ENCODE peak calls at places on chromosomes 6 and 20, in nine cellular contexts. C is vagina, S is transverse colon, V is sigmoid colon, G is GM23338, I is K562, R is suprapubic skin, Z is HCT116, E is endothelial cell of umbilical vein. F is an unnamed sample.

GRCh38 chr20:58810116-58810878 is 40.4 kb downstream of the GNAS-AS1 start:
- DNase-seq in S (no peak), I (no peak), G (no peak), E (no peak), R (no peak), V (no peak), Z (peak; percentile 1), C (no peak), F (no peak)

GRCh38 chr20:10761786-10762185 is 88.0 kb upstream of the JAG1 start:
- DNase-seq in R (no peak), E (peak; percentile 76), G (no peak), I (no peak), S (no peak), C (no peak), Z (no peak), V (no peak), F (no peak)

GRCh38 chr6:141321486-141322347 is 811.0 kb upstream of the GJE1 start:
- DNase-seq in C (no peak), S (no peak), I (no peak), Z (no peak), G (no peak), R (no peak), E (no peak), V (no peak), F (no peak)

GRCh38 chr20:32605167-32605656 is 20.1 kb upstream of the NOL4L start:
- DNase-seq in Z (no peak), S (peak; percentile 37), C (no peak), G (peak; percentile 44), V (no peak), I (peak; percentile 32), R (no peak), E (no peak), F (no peak)

GRCh38 chr6:125191916-125192609 is 38.5 kb downstream of the TPD52L1 start:
- DNase-seq in G (peak; percentile 89), Z (peak; percentile 58), S (peak; percentile 69), I (peak; percentile 88), V (peak; percentile 69), R (no peak), E (peak; percentile 73), C (no peak), F (peak; percentile 57)

GRCh38 chr6:9225441-9225871 is 790.1 kb upstream of the SLC35B3 start:
- DNase-seq in E (no peak), C (no peak), G (no peak), Z (no peak), S (no peak), R (no peak), I (no peak), V (no peak), F (no peak)

GRCh38 chr6:109897025-109897424 is 81.1 kb upstream of the GPR6 start:
- DNase-seq in V (no peak), I (no peak), R (no peak), S (no peak), E (no peak), Z (no peak), C (no peak), G (no peak), F (no peak)

GRCh38 chr6:40369028-40369427 is 218.1 kb downstream of the LRFN2 start:
- DNase-seq in R (no peak), G (no peak), I (no peak), E (no peak), S (no peak), Z (no peak), C (no peak), V (no peak), F (no peak)

GRCh38 chr6:19417713-19418112 is 419.5 kb upstream of the ID4 start:
- DNase-seq in Z (peak; percentile 90), I (no peak), V (no peak), C (no peak), E (no peak), S (no peak), G (no peak), R (no peak), F (no peak)

GRCh38 chr6:37056439-37057127 is 51.1 kb downstream of the FGD2 start:
- DNase-seq in E (no peak), Z (peak; percentile 31), C (no peak), R (no peak), I (no peak), S (no peak), G (peak; percentile 64), V (no peak), F (peak; percentile 86)

GRCh38 chr6:84417261-84417660 is 189.8 kb upstream of the CEP162 start:
- DNase-seq in V (no peak), E (no peak), S (no peak), R (no peak), Z (no peak), G (no peak), I (no peak), C (no peak), F (no peak)

GRCh38 chr6:11262231-11262630 is 29.8 kb upstream of the NEDD9 start:
- DNase-seq in V (no peak), R (no peak), E (peak; percentile 18), G (no peak), Z (no peak), I (no peak), S (no peak), C (no peak), F (peak; percentile 57)

GRCh38 chr6:156599367-156599766 is 177.8 kb upstream of the ARID1B start:
- DNase-seq in C (no peak), R (no peak), I (no peak), V (no peak), E (no peak), S (no peak), Z (no peak), G (no peak), F (no peak)

GRCh38 chr6:16481680-16482079 is 243.3 kb downstream of the GMPR start:
- DNase-seq in V (no peak), I (no peak), G (no peak), Z (no peak), E (no peak), R (no peak), C (no peak), S (no peak), F (no peak)

DNA sequence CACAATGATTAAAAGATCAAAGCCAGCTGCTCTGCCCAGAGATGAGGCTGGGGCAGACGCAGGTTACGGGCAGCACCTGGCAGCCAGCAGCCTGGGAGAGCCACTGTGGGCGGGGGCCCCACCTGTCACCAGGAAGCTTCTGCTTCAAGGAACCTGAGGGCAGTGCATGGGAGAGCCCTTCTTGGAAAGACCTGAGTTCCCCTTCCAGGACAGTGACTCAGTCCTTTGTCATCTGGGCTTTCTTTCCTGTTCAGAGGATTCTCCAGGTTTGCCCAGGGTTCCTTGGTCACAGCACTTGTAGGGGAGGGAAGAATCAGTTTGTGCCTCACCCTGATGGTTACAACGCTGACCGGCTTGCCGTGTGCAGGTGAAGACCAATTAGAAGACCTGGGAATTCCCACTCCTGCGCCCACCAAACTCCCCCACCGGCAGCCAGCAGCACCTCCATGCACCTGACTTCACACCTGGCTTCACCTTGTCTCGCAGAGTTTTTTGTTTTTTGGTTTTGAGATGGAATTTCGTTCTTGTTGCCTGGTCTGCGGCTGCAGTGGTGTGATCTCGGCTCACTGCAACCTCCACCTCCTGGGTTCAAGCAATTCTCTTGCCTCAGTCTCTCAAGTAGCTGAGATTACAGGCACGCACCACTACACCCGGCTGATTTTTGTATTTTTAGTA is 2.0 kb downstream of the ZBP1 start:
- DNase-seq in G (no peak), R (no peak), C (no peak), I (no peak), E (no peak), V (no peak), Z (peak; percentile 57), S (peak; percentile 78), F (no peak)
- TF ChIP-seq POLR2AphosphoS5 in G (no peak), R (no peak), C (no peak), I (no peak), E (no peak), V (no peak), Z (peak; percentile 17), S (peak; percentile 52), F (no peak)

GRCh38 chr6:150145830-150146229 is 3.0 kb downstream of the PPP1R14C start:
- DNase-seq in I (no peak), G (no peak), V (no peak), C (no peak), E (no peak), S (no peak), Z (no peak), R (no peak), F (no peak)
- H3K4me3 ChIP-seq in I (no peak overlapping the region), G (no peak overlapping the region), V (no peak overlapping the region), C (no peak overlapping the region), E (no peak overlapping the region), S (no peak overlapping the region), Z (peak overlapping the region; percentile 1), R (no peak overlapping the region), F (no peak overlapping the region)

DNA sequence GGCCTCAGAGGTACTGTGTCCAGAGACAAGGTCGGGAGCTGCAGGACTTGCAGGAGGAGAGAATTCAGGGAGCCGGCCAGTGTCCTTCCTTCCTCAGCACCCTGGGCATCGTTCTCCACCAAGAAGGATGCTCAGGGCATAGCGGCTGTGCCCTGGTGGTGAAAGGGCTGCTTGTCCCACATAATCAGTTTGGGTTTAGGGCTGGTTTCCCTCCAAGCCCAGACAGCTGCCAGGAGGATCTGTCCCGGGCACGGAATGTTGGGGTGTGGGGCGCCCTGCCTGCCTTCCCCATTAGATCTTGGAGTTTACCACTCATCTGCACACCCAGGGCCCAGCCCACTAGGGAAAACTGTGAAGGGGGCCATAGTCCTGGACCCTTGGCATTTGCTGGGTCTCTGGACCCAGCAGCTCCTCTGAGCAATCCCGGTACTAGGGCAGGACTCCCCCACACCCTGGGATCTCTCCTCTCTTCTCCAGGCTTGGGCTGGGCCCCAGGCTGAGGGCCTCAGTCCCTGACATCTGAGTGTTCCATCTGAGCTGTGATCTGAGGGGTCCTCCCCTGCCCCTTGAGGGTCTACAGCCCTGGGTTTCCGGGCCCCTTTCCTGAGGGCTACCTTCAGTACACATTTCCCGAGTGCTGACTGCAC is 18.6 kb upstream of the SPDEF start:
- DNase-seq in I (no peak), E (no peak), C (no peak), Z (no peak), V (no peak), G (no peak), S (no peak), R (no peak), F (no peak)
- TF ChIP-seq POLR2AphosphoS5 in I (no peak), E (no peak), C (no peak), Z (no peak), V (no peak), G (no peak), S (no peak), R (no peak), F (no peak)

GRCh38 chr20:462199-462991 is at the start of gene TBC1D20:
- DNase-seq in I (peak; percentile 90), C (no peak), G (peak; percentile 92), R (peak; percentile 90), Z (peak; percentile 60), S (peak; percentile 89), E (peak; percentile 85), V (peak; percentile 92), F (peak; percentile 75)

GRCh38 chr20:458766-459165 is 3.6 kb downstream of the TBC1D20 start:
- DNase-seq in R (no peak), E (no peak), I (no peak), V (no peak), G (no peak), Z (no peak), S (no peak), C (no peak), F (no peak)

GRCh38 chr20:461254-462198 is 807 bp downstream of the TBC1D20 start:
- DNase-seq in I (peak; percentile 49), Z (no peak), E (peak; percentile 62), C (no peak), R (peak; percentile 79), S (peak; percentile 57), V (peak; percentile 77), G (peak; percentile 66), F (no peak)

GRCh38 chr20:460180-460579 is 2.2 kb downstream of the TBC1D20 start:
- DNase-seq in C (no peak), I (peak; percentile 82), V (no peak), E (no peak), Z (no peak), G (no peak), R (no peak), S (no peak), F (no peak)

GRCh38 chr20:460707-461106 is 1.6 kb downstream of the TBC1D20 start:
- DNase-seq in G (no peak), S (no peak), V (no peak), C (no peak), Z (no peak), I (no peak), R (no peak), E (no peak), F (peak; percentile 37)
- H3K4me3 ChIP-seq in G (no peak overlapping the region), S (peak overlapping the region; percentile 83), V (no peak overlapping the region), C (no peak overlapping the region), Z (no peak overlapping the region), I (peak overlapping the region; percentile 93), R (peak overlapping the region; percentile 98), E (no peak overlapping the region), F (peak overlapping the region; percentile 91)

F was measured in breast epithelium.